ENCODE peak calls at places on chromosomes 1 and 21, in ten cellular contexts. One of them, this sample, is unnamed.

GRCh38 chr1:43978551-43979260 is at the start of gene B4GALT2:
- DNase-seq in HAP-1: peak; percentile 45
- DNase-seq in CD8-positive, alpha-beta memory T cell: no peak
- DNase-seq in mammary epithelial cell: peak; percentile 23
- DNase-seq in IMR-90: no peak
- DNase-seq in CD8-positive, alpha-beta T cell: no peak
- DNase-seq in mesenchymal stem cell: no peak
- DNase-seq in lower lobe of right lung: no peak
- DNase-seq in cardiac muscle cell: peak; percentile 46
- DNase-seq in tibial artery: no peak
- DNase-seq in this sample: peak; percentile 47

GRCh38 chr21:41888749-41889376 is 9.7 kb upstream of the PRDM15 start:
- DNase-seq in HAP-1: no peak
- DNase-seq in CD8-positive, alpha-beta memory T cell: no peak
- DNase-seq in mammary epithelial cell: no peak
- DNase-seq in IMR-90: no peak
- DNase-seq in CD8-positive, alpha-beta T cell: no peak
- DNase-seq in mesenchymal stem cell: no peak
- DNase-seq in lower lobe of right lung: no peak
- DNase-seq in cardiac muscle cell: no peak
- DNase-seq in tibial artery: no peak
- DNase-seq in this sample: no peak

GRCh38 chr1:30242722-30243465 is 480.5 kb downstream of the MATN1 start:
- DNase-seq in HAP-1: no peak
- DNase-seq in CD8-positive, alpha-beta memory T cell: no peak
- DNase-seq in mammary epithelial cell: no peak
- DNase-seq in IMR-90: no peak
- DNase-seq in CD8-positive, alpha-beta T cell: no peak
- DNase-seq in mesenchymal stem cell: no peak
- DNase-seq in lower lobe of right lung: no peak
- DNase-seq in cardiac muscle cell: no peak
- DNase-seq in tibial artery: no peak
- DNase-seq in this sample: no peak

GRCh38 chr1:91621360-91621759 is 120.7 kb downstream of the CDC7 start:
- DNase-seq in HAP-1: no peak
- DNase-seq in CD8-positive, alpha-beta memory T cell: no peak
- DNase-seq in mammary epithelial cell: no peak
- DNase-seq in IMR-90: no peak
- DNase-seq in CD8-positive, alpha-beta T cell: no peak
- DNase-seq in mesenchymal stem cell: no peak
- DNase-seq in lower lobe of right lung: no peak
- DNase-seq in cardiac muscle cell: no peak
- DNase-seq in tibial artery: no peak
- DNase-seq in this sample: no peak

GRCh38 chr1:38804062-38804886 is 55.3 kb downstream of the RRAGC start:
- DNase-seq in HAP-1: no peak
- DNase-seq in CD8-positive, alpha-beta memory T cell: no peak
- DNase-seq in mammary epithelial cell: no peak
- DNase-seq in IMR-90: no peak
- DNase-seq in CD8-positive, alpha-beta T cell: no peak
- DNase-seq in mesenchymal stem cell: peak; percentile 16
- DNase-seq in lower lobe of right lung: no peak
- DNase-seq in cardiac muscle cell: peak; percentile 53
- DNase-seq in tibial artery: no peak
- DNase-seq in this sample: no peak

GRCh38 chr1:176745945-176746344 is 283.0 kb downstream of the PAPPA2 start:
- DNase-seq in HAP-1: no peak
- DNase-seq in CD8-positive, alpha-beta memory T cell: no peak
- DNase-seq in mammary epithelial cell: peak; percentile 12
- DNase-seq in IMR-90: no peak
- DNase-seq in CD8-positive, alpha-beta T cell: no peak
- DNase-seq in mesenchymal stem cell: peak; percentile 3
- DNase-seq in lower lobe of right lung: no peak
- DNase-seq in cardiac muscle cell: no peak
- DNase-seq in tibial artery: no peak
- DNase-seq in this sample: no peak

GRCh38 chr1:192844360-192844759 is 35.5 kb downstream of the RGS2 start:
- DNase-seq in HAP-1: no peak
- DNase-seq in CD8-positive, alpha-beta memory T cell: no peak
- DNase-seq in mammary epithelial cell: no peak
- DNase-seq in IMR-90: no peak
- DNase-seq in CD8-positive, alpha-beta T cell: no peak
- DNase-seq in mesenchymal stem cell: no peak
- DNase-seq in lower lobe of right lung: no peak
- DNase-seq in cardiac muscle cell: no peak
- DNase-seq in tibial artery: no peak
- DNase-seq in this sample: no peak

GRCh38 chr1:164735315-164736052 is 176.5 kb downstream of the PBX1 start:
- DNase-seq in HAP-1: peak; percentile 70
- DNase-seq in CD8-positive, alpha-beta memory T cell: no peak
- DNase-seq in mammary epithelial cell: peak; percentile 84
- DNase-seq in IMR-90: peak; percentile 58
- DNase-seq in CD8-positive, alpha-beta T cell: no peak
- DNase-seq in mesenchymal stem cell: peak; percentile 75
- DNase-seq in lower lobe of right lung: no peak
- DNase-seq in cardiac muscle cell: no peak
- DNase-seq in tibial artery: no peak
- DNase-seq in this sample: no peak

GRCh38 chr21:34846601-34847112 is 177.9 kb downstream of the CLIC6 start:
- DNase-seq in HAP-1: no peak
- DNase-seq in CD8-positive, alpha-beta memory T cell: no peak
- DNase-seq in mammary epithelial cell: peak; percentile 86
- DNase-seq in IMR-90: peak; percentile 89
- DNase-seq in CD8-positive, alpha-beta T cell: no peak
- DNase-seq in mesenchymal stem cell: peak; percentile 83
- DNase-seq in lower lobe of right lung: no peak
- DNase-seq in cardiac muscle cell: peak; percentile 21
- DNase-seq in tibial artery: no peak
- DNase-seq in this sample: no peak

GRCh38 chr21:39073717-39074116 is 109.5 kb downstream of the PSMG1 start:
- DNase-seq in HAP-1: no peak
- DNase-seq in CD8-positive, alpha-beta memory T cell: no peak
- DNase-seq in mammary epithelial cell: no peak
- DNase-seq in IMR-90: no peak
- DNase-seq in CD8-positive, alpha-beta T cell: no peak
- DNase-seq in mesenchymal stem cell: no peak
- DNase-seq in lower lobe of right lung: no peak
- DNase-seq in cardiac muscle cell: no peak
- DNase-seq in tibial artery: no peak
- DNase-seq in this sample: no peak

GRCh38 chr1:15322648-15323350 is 75.8 kb downstream of the FHAD1 start:
- DNase-seq in HAP-1: no peak
- DNase-seq in CD8-positive, alpha-beta memory T cell: no peak
- DNase-seq in mammary epithelial cell: no peak
- DNase-seq in IMR-90: no peak
- DNase-seq in CD8-positive, alpha-beta T cell: no peak
- DNase-seq in mesenchymal stem cell: peak; percentile 12
- DNase-seq in lower lobe of right lung: no peak
- DNase-seq in cardiac muscle cell: no peak
- DNase-seq in tibial artery: no peak
- DNase-seq in this sample: no peak

GRCh38 chr1:17080881-17081280 is 27.0 kb upstream of the SDHB start:
- DNase-seq in HAP-1: no peak
- DNase-seq in CD8-positive, alpha-beta memory T cell: no peak
- DNase-seq in mammary epithelial cell: no peak
- DNase-seq in IMR-90: no peak
- DNase-seq in CD8-positive, alpha-beta T cell: no peak
- DNase-seq in mesenchymal stem cell: no peak
- DNase-seq in lower lobe of right lung: no peak
- DNase-seq in cardiac muscle cell: no peak
- DNase-seq in tibial artery: no peak
- DNase-seq in this sample: no peak

GRCh38 chr1:109611308-109611950 is 8.0 kb downstream of the GNAT2 start:
- DNase-seq in HAP-1: no peak
- DNase-seq in CD8-positive, alpha-beta memory T cell: no peak
- DNase-seq in mammary epithelial cell: no peak
- DNase-seq in IMR-90: no peak
- DNase-seq in CD8-positive, alpha-beta T cell: no peak
- DNase-seq in mesenchymal stem cell: no peak
- DNase-seq in lower lobe of right lung: no peak
- DNase-seq in cardiac muscle cell: no peak
- DNase-seq in tibial artery: no peak
- DNase-seq in this sample: no peak

GRCh38 chr1:29511436-29511835 is 275.1 kb downstream of the PTPRU start:
- DNase-seq in HAP-1: no peak
- DNase-seq in CD8-positive, alpha-beta memory T cell: no peak
- DNase-seq in mammary epithelial cell: no peak
- DNase-seq in IMR-90: no peak
- DNase-seq in CD8-positive, alpha-beta T cell: no peak
- DNase-seq in mesenchymal stem cell: no peak
- DNase-seq in lower lobe of right lung: no peak
- DNase-seq in cardiac muscle cell: no peak
- DNase-seq in tibial artery: no peak
- DNase-seq in this sample: no peak

GRCh38 chr1:240599299-240599698 is 12.7 kb downstream of the GREM2 start:
- DNase-seq in HAP-1: no peak
- DNase-seq in CD8-positive, alpha-beta memory T cell: no peak
- DNase-seq in mammary epithelial cell: no peak
- DNase-seq in IMR-90: no peak
- DNase-seq in CD8-positive, alpha-beta T cell: no peak
- DNase-seq in mesenchymal stem cell: no peak
- DNase-seq in lower lobe of right lung: no peak
- DNase-seq in cardiac muscle cell: no peak
- DNase-seq in tibial artery: no peak
- DNase-seq in this sample: no peak

GRCh38 chr1:234604726-234605492 is 5.1 kb downstream of the IRF2BP2 start:
- DNase-seq in HAP-1: peak; percentile 27
- DNase-seq in CD8-positive, alpha-beta memory T cell: no peak
- DNase-seq in mammary epithelial cell: peak; percentile 47
- DNase-seq in IMR-90: peak; percentile 83
- DNase-seq in CD8-positive, alpha-beta T cell: no peak
- DNase-seq in mesenchymal stem cell: peak; percentile 62
- DNase-seq in lower lobe of right lung: no peak
- DNase-seq in cardiac muscle cell: no peak
- DNase-seq in tibial artery: no peak
- DNase-seq in this sample: no peak

GRCh38 chr1:145985502-145986439 is 10.6 kb downstream of the TXNIP start:
- DNase-seq in HAP-1: no peak
- DNase-seq in CD8-positive, alpha-beta memory T cell: no peak
- DNase-seq in mammary epithelial cell: peak; percentile 46
- DNase-seq in IMR-90: peak; percentile 73
- DNase-seq in CD8-positive, alpha-beta T cell: no peak
- DNase-seq in mesenchymal stem cell: peak; percentile 89
- DNase-seq in lower lobe of right lung: peak; percentile 80
- DNase-seq in cardiac muscle cell: peak; percentile 75
- DNase-seq in tibial artery: peak; percentile 68
- DNase-seq in this sample: no peak

GRCh38 chr21:34865922-34866271 is 183.2 kb downstream of the RUNX1 start:
- DNase-seq in HAP-1: peak; percentile 97
- DNase-seq in CD8-positive, alpha-beta memory T cell: no peak
- DNase-seq in mammary epithelial cell: no peak
- DNase-seq in IMR-90: no peak
- DNase-seq in CD8-positive, alpha-beta T cell: no peak
- DNase-seq in mesenchymal stem cell: peak; percentile 69
- DNase-seq in lower lobe of right lung: no peak
- DNase-seq in cardiac muscle cell: no peak
- DNase-seq in tibial artery: no peak
- DNase-seq in this sample: no peak

DNA sequence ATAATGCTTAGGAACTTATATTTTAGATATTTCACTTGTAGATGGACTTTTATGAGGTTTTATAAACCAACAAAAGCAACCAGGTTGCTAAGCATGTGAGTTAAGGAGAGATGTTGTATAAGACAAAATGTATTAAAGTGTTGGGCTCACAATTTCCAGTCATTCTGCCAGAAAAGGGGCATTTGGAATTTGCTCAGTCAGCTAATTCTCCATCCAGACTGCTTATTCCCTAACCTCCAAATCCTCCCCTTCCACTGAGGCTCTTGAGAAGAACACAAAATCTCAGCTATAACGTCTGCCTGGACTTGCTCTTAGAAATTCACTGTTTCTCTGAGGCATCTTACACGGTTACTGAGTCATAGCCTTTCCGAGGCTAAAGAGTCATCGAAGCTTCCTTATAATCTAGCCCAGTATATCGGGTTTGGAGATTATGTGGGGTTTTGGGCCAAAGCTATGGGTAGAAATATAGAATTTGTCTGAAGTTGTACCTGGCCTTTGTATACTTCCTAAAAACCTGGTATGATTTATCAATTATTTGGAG is 548.2 kb upstream of the ADGRL4 start:
- DNase-seq in HAP-1: no peak
- DNase-seq in CD8-positive, alpha-beta memory T cell: no peak
- DNase-seq in mammary epithelial cell: peak; percentile 29
- DNase-seq in IMR-90: peak; percentile 2
- DNase-seq in CD8-positive, alpha-beta T cell: no peak
- DNase-seq in mesenchymal stem cell: no peak
- DNase-seq in lower lobe of right lung: no peak
- DNase-seq in cardiac muscle cell: no peak
- DNase-seq in tibial artery: no peak
- DNase-seq in this sample: no peak
- H3K9me3 ChIP-seq in HAP-1: no peaks in the 10 kb centered on the region
- H3K9me3 ChIP-seq in CD8-positive, alpha-beta memory T cell: no peaks in the 10 kb centered on the region
- H3K9me3 ChIP-seq in mammary epithelial cell: no peaks in the 10 kb centered on the region
- H3K9me3 ChIP-seq in IMR-90: no peaks in the 10 kb centered on the region
- H3K9me3 ChIP-seq in CD8-positive, alpha-beta T cell: no peaks in the 10 kb centered on the region
- H3K9me3 ChIP-seq in mesenchymal stem cell: no peaks in the 10 kb centered on the region
- H3K9me3 ChIP-seq in lower lobe of right lung: no peaks in the 10 kb centered on the region
- H3K9me3 ChIP-seq in cardiac muscle cell: no peaks in the 10 kb centered on the region
- H3K9me3 ChIP-seq in tibial artery: no peaks in the 10 kb centered on the region
- H3K9me3 ChIP-seq in this sample: no peaks in the 10 kb centered on the region

GRCh38 chr1:227635596-227635995 is 72.2 kb downstream of the ZNF678 start:
- DNase-seq in HAP-1: no peak
- DNase-seq in CD8-positive, alpha-beta memory T cell: no peak
- DNase-seq in mammary epithelial cell: no peak
- DNase-seq in IMR-90: no peak
- DNase-seq in CD8-positive, alpha-beta T cell: no peak
- DNase-seq in mesenchymal stem cell: no peak
- DNase-seq in lower lobe of right lung: no peak
- DNase-seq in cardiac muscle cell: no peak
- DNase-seq in tibial artery: no peak
- DNase-seq in this sample: no peak
- H3K9me3 ChIP-seq in HAP-1: peaks cover 7% of the 10 kb centered on the region
- H3K9me3 ChIP-seq in CD8-positive, alpha-beta memory T cell: peaks cover 30% of the 10 kb centered on the region
- H3K9me3 ChIP-seq in mammary epithelial cell: peaks cover 46% of the 10 kb centered on the region
- H3K9me3 ChIP-seq in IMR-90: peaks cover 75% of the 10 kb centered on the region
- H3K9me3 ChIP-seq in CD8-positive, alpha-beta T cell: peaks cover 42% of the 10 kb centered on the region
- H3K9me3 ChIP-seq in mesenchymal stem cell: peaks cover 80% of the 10 kb centered on the region
- H3K9me3 ChIP-seq in lower lobe of right lung: peaks cover 91% of the 10 kb centered on the region
- H3K9me3 ChIP-seq in cardiac muscle cell: no peaks in the 10 kb centered on the region
- H3K9me3 ChIP-seq in tibial artery: peaks cover 5% of the 10 kb centered on the region
- H3K9me3 ChIP-seq in this sample: peaks cover 9% of the 10 kb centered on the region

GRCh38 chr1:2825487-2826189 is 24.1 kb upstream of the TTC34 start:
- DNase-seq in HAP-1: no peak
- DNase-seq in CD8-positive, alpha-beta memory T cell: no peak
- DNase-seq in mammary epithelial cell: no peak
- DNase-seq in IMR-90: no peak
- DNase-seq in CD8-positive, alpha-beta T cell: no peak
- DNase-seq in mesenchymal stem cell: no peak
- DNase-seq in lower lobe of right lung: peak; percentile 28
- DNase-seq in cardiac muscle cell: no peak
- DNase-seq in tibial artery: no peak
- DNase-seq in this sample: no peak
- H3K9me3 ChIP-seq in HAP-1: no peaks in the 10 kb centered on the region
- H3K9me3 ChIP-seq in CD8-positive, alpha-beta memory T cell: no peaks in the 10 kb centered on the region
- H3K9me3 ChIP-seq in mammary epithelial cell: peaks cover 42% of the 10 kb centered on the region
- H3K9me3 ChIP-seq in IMR-90: peaks cover 68% of the 10 kb centered on the region
- H3K9me3 ChIP-seq in CD8-positive, alpha-beta T cell: no peaks in the 10 kb centered on the region
- H3K9me3 ChIP-seq in mesenchymal stem cell: peaks cover 18% of the 10 kb centered on the region
- H3K9me3 ChIP-seq in lower lobe of right lung: no peaks in the 10 kb centered on the region
- H3K9me3 ChIP-seq in cardiac muscle cell: no peaks in the 10 kb centered on the region
- H3K9me3 ChIP-seq in tibial artery: no peaks in the 10 kb centered on the region
- H3K9me3 ChIP-seq in this sample: no peaks in the 10 kb centered on the region

GRCh38 chr1:248702714-248703113 is at the start of gene OR14I1:
- DNase-seq in HAP-1: no peak
- DNase-seq in CD8-positive, alpha-beta memory T cell: no peak
- DNase-seq in mammary epithelial cell: no peak
- DNase-seq in IMR-90: no peak
- DNase-seq in CD8-positive, alpha-beta T cell: no peak
- DNase-seq in mesenchymal stem cell: no peak
- DNase-seq in lower lobe of right lung: no peak
- DNase-seq in cardiac muscle cell: no peak
- DNase-seq in tibial artery: no peak
- DNase-seq in this sample: no peak
- H3K9me3 ChIP-seq in HAP-1: no peaks in the 10 kb centered on the region
- H3K9me3 ChIP-seq in CD8-positive, alpha-beta memory T cell: no peaks in the 10 kb centered on the region
- H3K9me3 ChIP-seq in mammary epithelial cell: peaks cover 6% of the 10 kb centered on the region
- H3K9me3 ChIP-seq in IMR-90: peaks cover 17% of the 10 kb centered on the region
- H3K9me3 ChIP-seq in CD8-positive, alpha-beta T cell: no peaks in the 10 kb centered on the region
- H3K9me3 ChIP-seq in mesenchymal stem cell: no peaks in the 10 kb centered on the region
- H3K9me3 ChIP-seq in lower lobe of right lung: no peaks in the 10 kb centered on the region
- H3K9me3 ChIP-seq in cardiac muscle cell: no peaks in the 10 kb centered on the region
- H3K9me3 ChIP-seq in tibial artery: no peaks in the 10 kb centered on the region
- H3K9me3 ChIP-seq in this sample: no peaks in the 10 kb centered on the region